ENCODE peak calls at places on chromosomes 2 and 18, in six cellular contexts. M is GM23338, L is OCI-LY7, C is HCT116, T is neural progenitor cell, H is SK-N-SH. D is an unnamed sample.

GRCh38 chr2:127634066-127634617 is 11.8 kb upstream of the GPR17 start:
- DNase-seq in M (no peak), H (peak; percentile 73), L (no peak), C (no peak), T (no peak), D (no peak)

GRCh38 chr2:173160618-173161017 is 85.0 kb downstream of the MAP3K20 start:
- DNase-seq in M (no peak), C (no peak), L (no peak), T (no peak), H (no peak), D (no peak)

GRCh38 chr2:102753563-102754159 is 8.2 kb upstream of the TMEM182 start:
- DNase-seq in H (peak; percentile 18), C (peak; percentile 32), L (peak; percentile 58), T (peak; percentile 62), M (peak; percentile 74), D (peak; percentile 55)

GRCh38 chr2:240627736-240628506 is 2.6 kb downstream of the GPR35 start:
- DNase-seq in L (no peak), H (peak; percentile 20), M (no peak), C (no peak), T (no peak), D (no peak)

GRCh38 chr2:7634370-7634769 is 717.2 kb downstream of the RNF144A start:
- DNase-seq in H (no peak), L (peak; percentile 89), T (no peak), M (no peak), C (no peak), D (no peak)

GRCh38 chr2:120769787-120770120 is 34.1 kb downstream of the GLI2 start:
- DNase-seq in L (no peak), M (no peak), C (no peak), H (no peak), T (no peak), D (no peak)

GRCh38 chr18:21914739-21915319 is 174.2 kb downstream of the MIB1 start:
- DNase-seq in H (peak; percentile 31), T (peak; percentile 77), C (peak; percentile 59), M (peak; percentile 85), L (peak; percentile 15), D (peak; percentile 70)

GRCh38 chr2:234158812-234159211 is 108.3 kb downstream of the SPP2 start:
- DNase-seq in T (no peak), H (no peak), L (no peak), M (no peak), C (no peak), D (peak; percentile 10)

GRCh38 chr18:2843161-2843560 is 3.6 kb upstream of the EMILIN2 start:
- DNase-seq in M (no peak), C (no peak), L (peak; percentile 41), H (no peak), T (no peak), D (no peak)

GRCh38 chr2:19102696-19103403 is 255.6 kb downstream of the OSR1 start:
- DNase-seq in L (no peak), C (no peak), M (no peak), T (no peak), H (no peak), D (no peak)

GRCh38 chr2:47569658-47570398 is 166.9 kb downstream of the MSH2 start:
- DNase-seq in T (peak; percentile 75), H (peak; percentile 82), L (no peak), C (no peak), M (peak; percentile 57), D (peak; percentile 32)

GRCh38 chr2:240139666-240140393 is 628 bp downstream of the OTOS start:
- DNase-seq in C (no peak), H (no peak), L (no peak), M (peak; percentile 64), T (peak; percentile 88), D (no peak)

GRCh38 chr2:67502346-67503065 is 105.4 kb downstream of the ETAA1 start:
- DNase-seq in H (no peak), L (no peak), T (no peak), C (no peak), M (no peak), D (no peak)

GRCh38 chr2:10790228-10790973 is 22.2 kb downstream of the PDIA6 start:
- DNase-seq in H (no peak), M (no peak), L (no peak), C (no peak), T (no peak), D (no peak)

DNA sequence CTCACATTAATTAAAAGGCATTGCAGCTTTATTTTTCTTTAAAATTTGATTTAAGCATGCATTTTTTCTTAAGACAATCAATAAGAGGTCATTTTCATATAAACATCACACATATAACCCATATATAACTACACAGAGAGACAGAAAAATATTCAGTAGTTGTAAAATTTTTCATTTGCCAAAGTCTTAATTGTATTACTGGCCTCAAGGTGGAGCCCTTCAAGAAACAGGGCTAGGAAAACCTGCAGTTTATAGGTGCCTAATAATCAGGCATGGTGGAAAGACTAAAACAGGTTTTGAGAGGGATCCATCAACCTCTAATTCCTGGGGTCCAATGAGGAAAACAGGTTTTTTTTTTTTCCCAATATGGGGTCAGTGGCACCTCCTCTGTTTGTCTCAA is 71.3 kb upstream of the ZNF804A start:
- DNase-seq in C (no peak), T (no peak), H (no peak), L (peak; percentile 20), M (peak; percentile 15), D (no peak)
- TF ChIP-seq EZH2phosphoT487 in C (no peak), T (no peak), H (no peak), L (no peak), M (no peak), D (no peak)

GRCh38 chr2:75415141-75415540 is 145.6 kb downstream of the EVA1A start:
- DNase-seq in L (no peak), C (no peak), T (no peak), M (no peak), H (no peak), D (no peak)

GRCh38 chr2:75410702-75411101 is 150.0 kb downstream of the EVA1A start:
- DNase-seq in C (no peak), L (no peak), H (no peak), T (no peak), M (no peak), D (no peak)

DNA sequence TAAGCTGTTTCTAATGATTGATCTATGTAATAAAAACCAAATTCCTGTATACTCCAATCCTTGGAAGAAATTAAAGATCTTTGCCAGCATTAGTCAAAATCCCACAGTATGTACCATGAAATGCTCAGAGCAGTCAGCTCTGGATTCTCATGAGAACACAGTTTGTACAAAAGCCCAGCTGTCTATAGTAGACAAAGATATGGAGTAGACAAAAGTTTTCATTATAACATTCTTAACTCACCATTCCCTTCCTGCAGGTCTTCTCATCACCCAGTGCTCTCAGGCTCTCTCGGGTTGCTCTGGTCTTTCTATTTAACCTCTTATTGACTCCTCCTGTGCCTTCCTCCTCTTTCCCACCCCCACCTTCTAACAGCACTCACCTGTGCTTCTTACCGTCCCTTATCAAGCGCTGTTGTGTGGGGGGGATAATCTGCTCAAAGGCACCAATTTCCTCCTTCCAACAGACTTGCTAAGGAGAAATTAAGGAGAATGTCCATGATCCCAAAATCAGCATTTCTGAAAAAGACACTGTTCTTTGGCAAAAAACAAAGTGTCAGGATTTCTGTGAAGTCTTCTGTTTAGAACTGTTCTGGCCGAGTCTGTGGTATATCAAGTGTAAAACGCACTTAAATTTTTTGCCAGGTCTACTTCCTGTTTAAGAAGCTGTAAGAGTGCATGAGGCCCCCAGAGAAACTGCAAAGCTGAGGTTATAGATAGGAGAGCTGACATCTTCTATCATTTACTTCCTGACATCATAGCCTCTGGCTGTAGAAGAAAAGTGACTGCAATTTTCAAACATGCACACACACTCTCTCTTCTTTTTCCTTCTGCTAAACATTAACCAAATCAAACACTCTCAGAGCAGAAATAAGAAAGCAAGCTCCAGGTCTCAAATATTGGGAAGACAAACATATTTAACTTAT is 144.1 kb downstream of the EVA1A start:
- DNase-seq in M (no peak), C (no peak), H (no peak), L (peak; percentile 69), T (no peak), D (no peak)
- TF ChIP-seq EZH2phosphoT487 in M (no peak), C (no peak), H (no peak), L (no peak), T (no peak), D (no peak)

GRCh38 chr2:68812256-68812655 is 58.9 kb downstream of the BMP10 start:
- DNase-seq in C (no peak), T (no peak), L (no peak), H (no peak), M (no peak), D (no peak)
- TF ChIP-seq EZH2phosphoT487 in C (no peak), T (no peak), L (no peak), H (no peak), M (no peak), D (no peak)

GRCh38 chr2:38190542-38191218 is 114.7 kb upstream of the CYP1B1 start:
- DNase-seq in L (no peak), T (no peak), M (no peak), C (no peak), H (no peak), D (peak; percentile 90)

GRCh38 chr2:38191516-38191915 is 115.6 kb upstream of the CYP1B1 start:
- DNase-seq in C (no peak), T (no peak), H (no peak), M (no peak), L (no peak), D (peak; percentile 66)

GRCh38 chr2:38194751-38195150 is 118.8 kb upstream of the CYP1B1 start:
- DNase-seq in L (no peak), H (no peak), T (no peak), C (no peak), M (no peak), D (peak; percentile 68)

GRCh38 chr2:38192046-38192445 is 116.1 kb upstream of the CYP1B1 start:
- DNase-seq in H (no peak), C (no peak), T (no peak), M (no peak), L (no peak), D (no peak)

DNA sequence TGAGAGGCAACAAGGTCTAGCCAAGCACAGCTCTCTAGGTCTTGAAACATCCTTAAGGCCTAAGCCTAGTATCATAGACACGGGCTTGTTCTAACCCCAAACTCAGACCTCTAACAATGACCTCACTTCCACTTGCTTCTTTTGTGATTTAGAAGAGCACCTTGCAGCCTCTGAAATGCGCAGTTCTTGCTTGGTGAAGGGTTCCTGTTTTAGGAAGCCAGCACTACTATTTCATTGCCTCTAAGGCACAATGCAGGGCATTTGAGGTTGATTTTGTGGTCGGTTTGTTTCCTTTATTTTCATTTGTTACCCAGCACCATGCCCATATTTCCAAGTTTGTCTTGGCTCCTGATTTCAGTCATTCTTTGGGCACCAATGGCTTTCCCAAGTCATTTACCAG is 117.0 kb upstream of the CYP1B1 start:
- DNase-seq in T (no peak), C (no peak), L (no peak), H (no peak), M (peak; percentile 51), D (no peak)
- TF ChIP-seq EZH2phosphoT487 in T (no peak), C (no peak), L (no peak), H (no peak), M (no peak), D (no peak)

DNA sequence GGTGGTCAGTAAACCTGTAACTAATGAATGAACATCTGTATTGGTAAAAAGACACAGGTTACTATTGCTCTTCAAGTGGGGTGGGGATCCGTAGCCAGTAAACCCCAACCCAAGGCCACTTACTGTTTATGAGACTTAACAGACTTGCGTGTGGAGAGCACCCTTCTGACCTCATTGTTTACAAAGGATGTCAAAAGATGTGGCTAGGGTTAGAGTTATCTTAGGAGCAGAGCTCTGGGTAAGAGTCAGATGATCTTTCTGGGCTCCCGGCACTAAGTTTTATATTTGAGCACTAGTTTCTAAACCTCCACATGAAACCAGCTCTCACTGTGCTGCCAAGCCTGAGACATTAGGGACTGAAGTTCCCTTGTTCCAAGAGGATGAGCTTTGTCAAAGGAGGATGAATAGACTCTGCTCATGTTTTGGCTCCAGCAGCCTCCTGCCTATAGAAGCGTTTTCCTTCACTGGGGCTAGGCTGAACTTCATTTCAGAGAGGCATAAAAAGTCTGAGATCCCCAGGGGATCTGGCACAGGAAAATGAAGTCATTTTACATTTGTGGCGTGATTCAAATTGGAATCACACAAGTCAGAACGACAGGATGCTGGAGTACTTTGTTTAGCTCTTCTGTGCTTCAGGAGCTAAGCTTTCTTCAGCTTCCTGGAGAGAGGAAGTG is 403.2 kb upstream of the TRIB2 start:
- DNase-seq in T (peak; percentile 3), C (no peak), M (peak; percentile 17), H (no peak), L (no peak), D (peak; percentile 19)
- TF ChIP-seq EZH2phosphoT487 in T (no peak), C (no peak), M (no peak), H (no peak), L (no peak), D (no peak)

D was measured in GM23248.